ENCODE peak calls at places on chromosomes 6 and 20, in six cellular contexts. A is stimulated activated CD4-positive, alpha-beta T cell treated with anti-CD3 and anti-CD28 coated beads, Interleukin-1b, Interleukin-23, amount 100 ng/mL, for 1 hour; W is choroid plexus epithelial cell; C is brain microvascular endothelial cell; K is NCI-H510A; N is T1000. E is an unnamed sample.
A peak's percentile ranks its signal among the peaks of the same experiment; 100 is the strongest.

GRCh38 chr6:165059032-165059431 is 250.4 kb downstream of the C6orf118 start:
- DNase-seq in K (no peak), C (no peak), A (no peak), N (no peak), W (peak; percentile 0), E (no peak)

GRCh38 chr6:127102299-127102698 is 16.2 kb upstream of the RSPO3 start:
- DNase-seq in K (no peak), C (peak; percentile 85), N (peak; percentile 13), A (no peak), W (peak; percentile 91), E (no peak)

GRCh38 chr6:34664270-34664971 is 32.1 kb downstream of the ILRUN start:
- DNase-seq in A (no peak), K (no peak), C (peak; percentile 43), W (peak; percentile 64), N (no peak), E (no peak)

GRCh38 chr20:64084209-64085152 is at the start of gene LKAAEAR1:
- DNase-seq in C (no peak), W (no peak), A (no peak), K (no peak), N (no peak), E (no peak)

GRCh38 chr6:16265351-16266341 is 27.3 kb downstream of the GMPR start:
- DNase-seq in C (no peak), N (no peak), K (no peak), W (no peak), A (no peak), E (no peak)

GRCh38 chr6:39841291-39841690 is 49.1 kb downstream of the DAAM2 start:
- DNase-seq in C (no peak), K (peak; percentile 51), W (no peak), A (no peak), N (no peak), E (no peak)

GRCh38 chr6:155001482-155001881 is 6.4 kb downstream of the TIAM2 start:
- DNase-seq in K (no peak), N (no peak), A (no peak), W (peak; percentile 77), C (peak; percentile 36), E (no peak)

GRCh38 chr6:134585529-134585873 is 267.6 kb upstream of the SGK1 start:
- DNase-seq in N (no peak), K (no peak), C (peak; percentile 58), W (peak; percentile 70), A (no peak), E (no peak)

GRCh38 chr20:20427202-20427864 is 59.4 kb downstream of the INSM1 start:
- DNase-seq in K (no peak), A (no peak), W (no peak), C (no peak), N (no peak), E (no peak)

GRCh38 chr6:79617521-79617941 is 13.6 kb upstream of the SH3BGRL2 start:
- DNase-seq in N (no peak), K (no peak), C (no peak), W (no peak), A (no peak), E (peak; percentile 58)

GRCh38 chr6:112018619-112019416 is 35.1 kb upstream of the CCN6 start:
- DNase-seq in W (no peak), N (peak; percentile 38), A (no peak), K (no peak), C (peak; percentile 42), E (no peak)

GRCh38 chr6:134073156-134073555 is 20.7 kb upstream of the SLC2A12 start:
- DNase-seq in K (no peak), A (no peak), N (no peak), W (no peak), C (no peak), E (no peak)

GRCh38 chr6:116078522-116078921 is 17.8 kb upstream of the FRK start:
- DNase-seq in A (no peak), W (no peak), N (no peak), K (no peak), C (no peak), E (no peak)

GRCh38 chr6:39593644-39594043 is 131.6 kb downstream of the KIF6 start:
- DNase-seq in N (no peak), C (no peak), K (no peak), W (no peak), A (no peak), E (no peak)

GRCh38 chr6:143700684-143701342 is 23.0 kb downstream of the PHACTR2 start:
- DNase-seq in C (peak; percentile 74), N (no peak), A (no peak), W (peak; percentile 84), K (no peak), E (no peak)

GRCh38 chr6:2853766-2854393 is 12.2 kb upstream of the SERPINB1 start:
- DNase-seq in W (peak; percentile 78), K (no peak), C (peak; percentile 92), N (peak; percentile 41), A (peak; percentile 64), E (peak; percentile 51)

GRCh38 chr20:15342987-15343639 is 1005.7 kb upstream of the FLRT3 start:
- DNase-seq in A (no peak), C (no peak), N (no peak), K (no peak), W (no peak), E (no peak)

GRCh38 chr6:159278626-159279025 is 109.4 kb downstream of the FNDC1 start:
- DNase-seq in W (no peak), C (no peak), N (no peak), K (no peak), A (no peak), E (no peak)

GRCh38 chr6:26087284-26088115 is at the start of gene HFE:
- DNase-seq in A (no peak), N (peak; percentile 34), W (peak; percentile 65), C (peak; percentile 38), K (no peak), E (peak; percentile 86)

GRCh38 chr6:168737481-168737880 is 296.5 kb downstream of the SMOC2 start:
- DNase-seq in W (no peak), N (no peak), K (no peak), C (no peak), A (no peak), E (no peak)

GRCh38 chr6:128605961-128606360 is 85.6 kb upstream of the PTPRK start:
- DNase-seq in W (peak; percentile 23), C (no peak), N (no peak), A (no peak), K (no peak), E (no peak)

GRCh38 chr6:69162811-69163210 is 527.7 kb downstream of the ADGRB3 start:
- DNase-seq in N (no peak), A (no peak), W (peak; percentile 5), C (no peak), K (no peak), E (no peak)

GRCh38 chr6:19723533-19723932 is 113.6 kb upstream of the ID4 start:
- DNase-seq in C (peak; percentile 70), W (peak; percentile 67), N (no peak), A (no peak), K (no peak), E (no peak)

GRCh38 chr6:30744054-30744805 is at the start of gene IER3:
- DNase-seq in W (peak; percentile 93), N (peak; percentile 94), C (peak; percentile 90), K (peak; percentile 56), A (peak; percentile 87), E (peak; percentile 96)

GRCh38 chr20:62947532-62948300 is 4.8 kb upstream of the SLC17A9 start:
- DNase-seq in K (no peak), W (no peak), N (no peak), C (no peak), A (no peak), E (no peak)

GRCh38 chr6:141117869-141118268 is 1014.9 kb upstream of the GJE1 start:
- DNase-seq in K (no peak), C (no peak), W (peak; percentile 50), N (no peak), A (no peak), E (no peak)

GRCh38 chr6:146289816-146290588 is 253.6 kb upstream of the RAB32 start:
- DNase-seq in C (peak; percentile 88), A (no peak), W (peak; percentile 93), N (peak; percentile 10), K (no peak), E (no peak)

GRCh38 chr6:138371720-138372119 is 6.0 kb upstream of the SMIM28 start:
- DNase-seq in A (no peak), K (no peak), N (no peak), C (peak; percentile 77), W (peak; percentile 42), E (no peak)

E was measured in T47D.